ENCODE peak calls at places on chromosomes 3 and 15, in nine cellular contexts. T is A673, W is GM13977, S is AG04450, D is ovary, Z is AG10803, V is HepG2, X is psoas muscle, E is pancreas. J is an unnamed sample.

GRCh38 chr3:71310595-71311319 is 272.8 kb downstream of the FOXP1 start:
- DNase-seq in T (peak; percentile 17), W (no peak), S (no peak), D (peak; percentile 31), Z (peak; percentile 94), V (peak; percentile 24), X (peak; percentile 65), E (no peak), J (no peak)

GRCh38 chr3:190562866-190563525 is 49.1 kb downstream of the IL1RAP start:
- DNase-seq in T (no peak), W (no peak), S (no peak), D (no peak), Z (peak; percentile 24), V (no peak), X (no peak), E (no peak), J (no peak)

GRCh38 chr3:38125305-38126120 is 11.4 kb downstream of the ACAA1 start:
- DNase-seq in T (no peak), W (no peak), S (no peak), D (peak; percentile 6), Z (no peak), V (no peak), X (no peak), E (no peak), J (peak; percentile 55)

GRCh38 chr3:122912772-122913538 is 114.6 kb downstream of the SEMA5B start:
- DNase-seq in T (no peak), W (peak; percentile 12), S (no peak), D (no peak), Z (no peak), V (no peak), X (no peak), E (no peak), J (peak; percentile 68)

GRCh38 chr15:71730277-71731144 is 79.8 kb upstream of the NR2E3 start:
- DNase-seq in T (peak; percentile 64), W (peak; percentile 72), S (peak; percentile 44), D (peak; percentile 42), Z (peak; percentile 74), V (peak; percentile 50), X (no peak), E (peak; percentile 47), J (no peak)

GRCh38 chr15:38531509-38531908 is 33.1 kb downstream of the RASGRP1 start:
- DNase-seq in T (peak; percentile 12), W (no peak), S (no peak), D (no peak), Z (peak; percentile 56), V (no peak), X (no peak), E (no peak), J (no peak)

GRCh38 chr3:166447513-166447912 is 610.3 kb upstream of the BCHE start:
- DNase-seq in T (no peak), W (no peak), S (no peak), D (no peak), Z (no peak), V (no peak), X (no peak), E (no peak), J (no peak)

GRCh38 chr3:128498127-128498626 is 5.2 kb upstream of the GATA2 start:
- DNase-seq in T (no peak), W (no peak), S (no peak), D (no peak), Z (no peak), V (no peak), X (no peak), E (no peak), J (no peak)

GRCh38 chr3:126197343-126197742 is 17.0 kb upstream of the ALDH1L1 start:
- DNase-seq in T (no peak), W (no peak), S (no peak), D (no peak), Z (no peak), V (no peak), X (no peak), E (peak; percentile 43), J (no peak)

GRCh38 chr3:55608266-55608937 is 121.3 kb upstream of the WNT5A start:
- DNase-seq in T (no peak), W (no peak), S (no peak), D (no peak), Z (no peak), V (no peak), X (no peak), E (no peak), J (no peak)

GRCh38 chr3:88113311-88114162 is 36.2 kb upstream of the C3orf38 start:
- DNase-seq in T (peak; percentile 88), W (peak; percentile 20), S (peak; percentile 42), D (peak; percentile 49), Z (peak; percentile 64), V (peak; percentile 60), X (no peak), E (peak; percentile 53), J (no peak)

GRCh38 chr3:76470285-76470684 is 569.6 kb upstream of the ROBO2 start:
- DNase-seq in T (no peak), W (no peak), S (peak; percentile 65), D (no peak), Z (peak; percentile 80), V (no peak), X (no peak), E (no peak), J (no peak)

GRCh38 chr3:13470894-13471574 is 9.1 kb upstream of the HDAC11 start:
- DNase-seq in T (no peak), W (no peak), S (no peak), D (no peak), Z (no peak), V (peak; percentile 96), X (no peak), E (no peak), J (no peak)

GRCh38 chr3:61531528-61531927 is 29.8 kb upstream of the PTPRG start:
- DNase-seq in T (no peak), W (no peak), S (no peak), D (no peak), Z (no peak), V (no peak), X (no peak), E (no peak), J (no peak)

GRCh38 chr3:122405015-122405414 is 10.8 kb downstream of the WDR5B start:
- DNase-seq in T (no peak), W (no peak), S (no peak), D (no peak), Z (no peak), V (no peak), X (no peak), E (no peak), J (no peak)

GRCh38 chr3:42803800-42804112 is 534 bp downstream of the HIGD1A start:
- DNase-seq in T (peak; percentile 18), W (peak; percentile 49), S (no peak), D (peak; percentile 45), Z (no peak), V (peak; percentile 31), X (no peak), E (no peak), J (peak; percentile 72)

GRCh38 chr15:45184562-45185041 is 3.2 kb downstream of the SHF start:
- DNase-seq in T (no peak), W (peak; percentile 7), S (no peak), D (no peak), Z (no peak), V (no peak), X (no peak), E (no peak), J (no peak)

GRCh38 chr3:171806200-171807128 is 3.8 kb downstream of the PLD1 start:
- DNase-seq in T (peak; percentile 63), W (peak; percentile 15), S (peak; percentile 76), D (no peak), Z (peak; percentile 98), V (peak; percentile 95), X (no peak), E (no peak), J (no peak)

GRCh38 chr3:33430061-33430460 is 10.1 kb downstream of the UBP1 start:
- DNase-seq in T (no peak), W (no peak), S (no peak), D (no peak), Z (no peak), V (no peak), X (no peak), E (no peak), J (no peak)

GRCh38 chr15:57618325-57618724 is 26.6 kb downstream of the MYZAP start:
- DNase-seq in T (no peak), W (no peak), S (no peak), D (no peak), Z (no peak), V (no peak), X (no peak), E (no peak), J (no peak)

GRCh38 chr15:57624730-57625129 is 33.0 kb downstream of the MYZAP start:
- DNase-seq in T (no peak), W (no peak), S (no peak), D (no peak), Z (no peak), V (no peak), X (no peak), E (no peak), J (no peak)

DNA sequence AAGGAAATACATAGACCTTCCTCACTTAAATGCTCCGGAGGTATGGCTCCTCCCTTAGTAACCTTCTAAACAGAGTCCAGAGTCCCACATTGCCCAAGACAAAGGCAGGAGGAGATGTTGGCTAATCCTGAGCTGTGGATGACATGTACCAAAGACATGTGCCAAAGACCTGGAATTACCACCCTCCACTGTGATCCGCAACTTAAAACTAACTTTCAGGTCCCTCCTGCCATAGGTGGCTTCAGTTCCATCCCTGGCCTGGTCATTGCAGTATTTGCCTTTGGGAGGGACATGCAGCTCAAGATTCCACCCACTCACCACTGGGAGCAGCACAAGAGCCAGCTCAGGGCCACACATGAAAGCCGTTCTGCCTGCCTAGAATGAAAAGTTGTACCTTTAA is 28.0 kb downstream of the MYZAP start:
- DNase-seq in T (no peak), W (no peak), S (no peak), D (no peak), Z (no peak), V (no peak), X (no peak), E (no peak), J (no peak)
- TF ChIP-seq CTCF in T (no peak), W (no peak), S (no peak), D (no peak), Z (peak; percentile 10), V (peak; percentile 10), X (no peak), E (no peak), J (no peak)

GRCh38 chr3:178915365-178915764 is 156.2 kb downstream of the ZMAT3 start:
- DNase-seq in T (no peak), W (no peak), S (no peak), D (no peak), Z (no peak), V (no peak), X (no peak), E (no peak), J (no peak)
- TF ChIP-seq CTCF in T (no peak), W (no peak), S (no peak), D (no peak), Z (no peak), V (no peak), X (no peak), E (no peak), J (no peak)

GRCh38 chr15:35741881-35742280 is 195.9 kb upstream of the DPH6 start:
- DNase-seq in T (no peak), W (no peak), S (no peak), D (no peak), Z (no peak), V (no peak), X (no peak), E (no peak), J (no peak)
- TF ChIP-seq CTCF in T (no peak), W (no peak), S (no peak), D (no peak), Z (no peak), V (no peak), X (no peak), E (no peak), J (no peak)

GRCh38 chr15:51044037-51044712 is 50.5 kb downstream of the TNFAIP8L3 start:
- DNase-seq in T (no peak), W (no peak), S (no peak), D (no peak), Z (no peak), V (no peak), X (no peak), E (no peak), J (no peak)

GRCh38 chr15:51038258-51039042 is 56.3 kb downstream of the TNFAIP8L3 start:
- DNase-seq in T (no peak), W (no peak), S (no peak), D (no peak), Z (no peak), V (peak; percentile 16), X (no peak), E (no peak), J (no peak)
- TF ChIP-seq CTCF in T (no peak), W (no peak), S (no peak), D (no peak), Z (no peak), V (peak; percentile 19), X (no peak), E (no peak), J (no peak)